ENCODE peak calls at places on chromosome 11, in nine cellular contexts. T is fibroblast of lung, F is AG04450, M is A549, B is neuronal stem cell, Z is left lung, H is fibroblast of mammary gland, Y is IMR-90, I is astrocyte of the cerebellum. S is an unnamed sample.

GRCh38 chr11:71442123-71442522 is 6.1 kb downstream of the DHCR7 start:
- DNase-seq in B (no peak), I (no peak), F (no peak), Y (no peak), M (no peak), Z (no peak), H (no peak), T (no peak), S (no peak)

GRCh38 chr11:123129920-123130319 is 65.1 kb downstream of the CLMP start:
- DNase-seq in Z (no peak), B (no peak), M (no peak), T (peak), I (peak), F (peak), H (peak), Y (peak), S (no peak)

GRCh38 chr11:114074546-114075342 is 15.2 kb downstream of the ZBTB16 start:
- DNase-seq in T (no peak), I (no peak), Z (peak), Y (no peak), F (no peak), H (no peak), M (no peak), B (no peak), S (no peak)

GRCh38 chr11:122248130-122248529 is 132.1 kb upstream of the BLID start:
- DNase-seq in H (no peak), F (no peak), B (no peak), Y (no peak), I (no peak), T (no peak), Z (no peak), M (no peak), S (no peak)

GRCh38 chr11:57763568-57763967 is 2.0 kb downstream of the CTNND1 start:
- DNase-seq in H (peak), B (no peak), I (no peak), Y (peak), Z (no peak), T (peak), F (no peak), M (no peak), S (no peak)

GRCh38 chr11:3123316-3123715 is 41.8 kb downstream of the OSBPL5 start:
- DNase-seq in Z (peak), B (no peak), Y (no peak), T (peak), F (no peak), I (peak), M (no peak), H (peak), S (no peak)

GRCh38 chr11:21612326-21612725 is 580.6 kb upstream of the ANO5 start:
- DNase-seq in I (no peak), Y (no peak), T (no peak), M (no peak), Z (no peak), B (no peak), F (no peak), H (no peak), S (no peak)

GRCh38 chr11:16001899-16002426 is 354.4 kb downstream of the SOX6 start:
- DNase-seq in B (peak), F (peak), I (peak), T (peak), M (peak), H (peak), Y (peak), Z (no peak), S (peak)

GRCh38 chr11:36149538-36150242 is 139.5 kb downstream of the COMMD9 start:
- DNase-seq in Z (peak), I (peak), H (peak), B (peak), T (peak), F (peak), M (peak), Y (peak), S (peak)

GRCh38 chr11:1557904-1558831 is 13.9 kb downstream of the DUSP8 start:
- DNase-seq in B (no peak), H (peak), Y (peak), Z (peak), F (peak), M (peak), T (peak), I (peak), S (no peak)

GRCh38 chr11:1560618-1561251 is 11.3 kb downstream of the DUSP8 start:
- DNase-seq in I (no peak), B (no peak), M (no peak), H (no peak), F (no peak), Y (no peak), T (no peak), Z (peak), S (no peak)

GRCh38 chr11:1560011-1560579 is 12.0 kb downstream of the DUSP8 start:
- DNase-seq in F (no peak), H (no peak), I (no peak), B (no peak), Z (peak), T (no peak), M (no peak), Y (no peak), S (no peak)

GRCh38 chr11:1561266-1561665 is 10.8 kb downstream of the DUSP8 start:
- DNase-seq in Z (peak), M (no peak), B (no peak), Y (no peak), F (no peak), I (no peak), H (no peak), T (no peak), S (no peak)

DNA sequence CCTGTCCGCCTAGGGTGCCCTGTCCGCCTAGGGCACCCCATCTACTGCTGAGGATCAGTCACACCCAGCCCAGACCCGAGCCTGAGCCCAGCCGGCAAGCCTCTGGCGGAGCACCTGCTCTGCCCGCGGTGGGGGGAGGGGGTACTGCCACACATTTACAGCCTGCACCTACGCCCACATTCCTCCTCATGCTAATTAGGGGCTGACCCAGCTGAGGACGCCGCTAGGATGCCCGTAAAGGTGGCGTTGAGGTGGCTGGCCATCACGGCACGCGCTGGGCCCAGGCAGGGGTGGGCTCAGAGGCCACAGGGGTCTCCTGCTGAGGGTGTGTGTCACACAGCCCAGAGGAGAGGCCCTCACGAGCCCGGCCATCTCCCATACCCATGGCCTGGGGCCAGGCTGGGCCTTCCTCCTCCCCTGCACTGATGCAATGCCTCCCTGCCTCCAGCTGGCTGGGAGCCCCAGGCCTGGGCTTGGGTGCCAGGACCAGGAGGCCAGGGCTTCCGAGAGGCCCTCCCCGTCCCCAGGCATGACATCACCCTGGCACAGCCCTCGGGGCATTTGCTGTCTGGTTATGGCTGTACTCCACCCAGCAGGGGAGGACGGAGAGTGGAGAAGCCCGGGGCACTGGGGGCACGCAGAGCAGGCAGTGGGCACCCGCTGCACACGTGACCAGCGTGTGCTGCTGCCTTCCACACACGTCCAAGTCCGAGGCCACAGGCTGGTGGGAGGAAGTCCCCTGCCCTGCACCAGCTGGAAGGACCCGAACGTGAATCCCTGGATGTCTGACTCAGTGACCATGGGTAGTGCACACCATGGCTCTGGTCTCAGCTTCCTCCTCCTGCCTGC is 12.7 kb downstream of the DUSP8 start:
- DNase-seq in I (no peak), Z (peak), B (no peak), Y (peak), H (no peak), T (peak), M (peak), F (no peak), S (no peak)
- H3K4me3 ChIP-seq in I (no peak), Z (no peak), B (no peak), Y (no peak), H (no peak), T (no peak), M (peak), F (no peak), S (no peak)

DNA sequence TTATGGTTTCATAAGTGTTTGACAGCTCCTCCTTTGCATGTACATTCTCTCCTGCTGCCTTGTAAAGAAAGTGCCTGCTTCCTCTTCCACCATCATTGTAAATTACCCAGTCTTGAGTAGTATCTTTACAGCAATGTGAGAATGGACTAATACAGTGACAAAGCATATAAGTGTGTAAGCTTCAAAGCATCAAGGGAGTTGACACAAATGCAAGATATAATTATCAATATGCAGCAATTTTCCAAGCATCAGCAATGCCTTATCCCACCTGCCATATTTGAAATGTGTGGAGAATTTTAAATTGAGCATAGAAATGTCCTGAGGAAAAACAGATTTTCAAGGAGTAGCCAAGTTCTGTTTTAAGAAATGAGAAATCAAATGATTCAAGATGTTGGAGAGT is 1.7 kb upstream of the OR5AL1 start:
- DNase-seq in H (no peak), Z (no peak), Y (no peak), M (no peak), F (no peak), I (no peak), T (no peak), B (no peak), S (no peak)
- H3K4me3 ChIP-seq in H (no peak), Z (no peak), Y (no peak), M (no peak), F (no peak), I (no peak), T (no peak), B (no peak), S (no peak)

GRCh38 chr11:26014456-26015115 is 317.3 kb upstream of the ANO3 start:
- DNase-seq in T (no peak), B (no peak), M (no peak), I (no peak), Z (no peak), Y (no peak), H (no peak), F (no peak), S (no peak)

GRCh38 chr11:26021026-26021425 is 310.9 kb upstream of the ANO3 start:
- DNase-seq in T (no peak), B (no peak), M (no peak), Z (no peak), H (no peak), F (no peak), Y (no peak), I (no peak), S (no peak)

GRCh38 chr11:26011474-26011873 is 320.5 kb upstream of the ANO3 start:
- DNase-seq in T (no peak), I (no peak), B (no peak), F (no peak), H (no peak), Z (no peak), M (no peak), Y (no peak), S (no peak)

GRCh38 chr11:26017903-26018750 is 313.8 kb upstream of the ANO3 start:
- DNase-seq in T (peak), Y (no peak), Z (no peak), I (no peak), B (no peak), H (no peak), M (no peak), F (no peak), S (no peak)

GRCh38 chr11:26017322-26017860 is 314.5 kb upstream of the ANO3 start:
- DNase-seq in I (no peak), Z (no peak), M (no peak), B (no peak), H (no peak), F (no peak), T (no peak), Y (no peak), S (no peak)
- H3K4me3 ChIP-seq in I (no peak), Z (no peak), M (no peak), B (no peak), H (no peak), F (no peak), T (no peak), Y (no peak), S (no peak)

DNA sequence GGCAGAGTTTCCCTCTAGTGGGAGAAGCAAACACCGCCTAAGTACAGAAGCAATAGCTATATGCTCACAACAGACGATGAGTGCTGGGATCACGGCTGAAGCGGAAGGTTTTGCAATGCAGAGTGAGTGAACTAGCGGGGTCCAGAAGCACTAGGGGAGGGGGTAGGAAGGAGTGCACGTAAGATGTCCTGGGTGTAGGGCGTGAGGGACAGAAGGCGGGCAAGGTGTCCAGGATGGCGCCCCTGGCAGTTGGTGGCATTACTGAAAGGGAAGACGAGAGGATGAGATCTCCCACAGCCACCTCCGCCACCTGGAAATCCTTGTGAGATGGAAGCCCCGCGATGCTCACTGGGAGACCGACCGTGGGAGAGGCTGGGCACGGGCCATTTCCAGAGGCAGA is 81.0 kb downstream of the ETS1 start:
- DNase-seq in M (no peak), T (no peak), Y (no peak), B (no peak), F (no peak), Z (no peak), I (no peak), H (peak), S (no peak)
- H3K4me3 ChIP-seq in M (peak), T (no peak), Y (no peak), B (no peak), F (no peak), Z (no peak), I (no peak), H (no peak), S (no peak)